ENCODE peak calls at places on chromosomes 4 and X, in four cellular contexts. B, X, H and D are unnamed samples.

GRCh38 chr4:138182838-138183426 is 59.2 kb downstream of the SLC7A11 start:
- DNase-seq in B (no peak), X (peak), H (peak), D (peak)

GRCh38 chr4:47061435-47061834 is 30.1 kb downstream of the GABRB1 start:
- DNase-seq in H (no peak), B (no peak), X (no peak), D (no peak)

GRCh38 chrX:119790977-119791436 is 423 bp downstream of the RPL39 start:
- DNase-seq in H (peak), B (no peak), X (peak), D (peak)

GRCh38 chr4:31657859-31658258 is 937.7 kb downstream of the PCDH7 start:
- DNase-seq in H (no peak), B (no peak), X (no peak), D (no peak)

GRCh38 chrX:151982217-151982616 is 7.7 kb upstream of the GABRE start:
- DNase-seq in X (peak), B (no peak), H (peak), D (no peak)

GRCh38 chr4:29908276-29908675 is 811.9 kb upstream of the PCDH7 start:
- DNase-seq in X (no peak), H (no peak), B (no peak), D (no peak)

GRCh38 chrX:1609759-1610158 is 5.1 kb upstream of the ASMT start:
- DNase-seq in B (no peak), X (no peak), H (no peak), D (no peak)

GRCh38 chr4:152729466-152729865 is 49.7 kb upstream of the TMEM154 start:
- DNase-seq in X (no peak), H (no peak), B (no peak), D (no peak)

GRCh38 chr4:14749910-14750309 is 252.4 kb upstream of the CPEB2 start:
- DNase-seq in B (no peak), X (no peak), H (no peak), D (no peak)

GRCh38 chr4:149101649-149102048 is 659.4 kb upstream of the NR3C2 start:
- DNase-seq in B (no peak), H (no peak), X (no peak), D (no peak)

GRCh38 chrX:12162420-12162819 is 24.1 kb downstream of the FRMPD4 start:
- DNase-seq in H (no peak), B (no peak), X (no peak), D (no peak)

GRCh38 chr4:64192731-64193412 is 216.4 kb downstream of the TECRL start:
- DNase-seq in B (no peak), H (no peak), X (no peak), D (no peak)

GRCh38 chr4:74499986-74500781 is 55.2 kb downstream of the AREG start:
- DNase-seq in B (no peak), X (no peak), H (no peak), D (no peak)

GRCh38 chr4:106255195-106255594 is 60.8 kb downstream of the TBCK start:
- DNase-seq in X (no peak), B (no peak), H (no peak), D (no peak)

GRCh38 chr4:85102606-85103005 is 136.1 kb upstream of the WDFY3 start:
- DNase-seq in B (no peak), H (no peak), X (no peak), D (no peak)

GRCh38 chr4:83358410-83358809 is 23.8 kb upstream of the HPSE start:
- DNase-seq in B (no peak), X (peak), H (peak), D (no peak)

GRCh38 chrX:123087326-123087725 is 96.8 kb upstream of the GRIA3 start:
- DNase-seq in B (no peak), X (no peak), H (peak), D (no peak)

GRCh38 chrX:38166478-38167083 is 54.1 kb downstream of the SRPX start:
- DNase-seq in H (peak), B (no peak), X (peak), D (peak)

GRCh38 chrX:776529-777230 is 146.1 kb downstream of the SHOX start:
- DNase-seq in X (no peak), B (no peak), H (no peak), D (no peak)

GRCh38 chrX:39709364-39709763 is 388.4 kb downstream of the BCOR start:
- DNase-seq in B (no peak), H (no peak), X (no peak), D (no peak)

GRCh38 chrX:39704590-39704989 is 393.2 kb downstream of the BCOR start:
- DNase-seq in B (no peak), X (no peak), H (peak), D (no peak)

GRCh38 chrX:39703307-39703706 is 394.5 kb downstream of the BCOR start:
- DNase-seq in H (no peak), X (no peak), B (no peak), D (no peak)

GRCh38 chrX:39705299-39705698 is 392.5 kb downstream of the BCOR start:
- DNase-seq in B (no peak), X (peak), H (no peak), D (no peak)
- H2AFZ ChIP-seq in B (no peak), X (no peak), H (no peak), D (no peak)

GRCh38 chrX:7052541-7052940 is 95.0 kb upstream of the STS start:
- DNase-seq in H (no peak), B (no peak), X (no peak), D (no peak)
- TF ChIP-seq JUN in H (no peak), B (no peak), X (no peak), D (no peak)

DNA sequence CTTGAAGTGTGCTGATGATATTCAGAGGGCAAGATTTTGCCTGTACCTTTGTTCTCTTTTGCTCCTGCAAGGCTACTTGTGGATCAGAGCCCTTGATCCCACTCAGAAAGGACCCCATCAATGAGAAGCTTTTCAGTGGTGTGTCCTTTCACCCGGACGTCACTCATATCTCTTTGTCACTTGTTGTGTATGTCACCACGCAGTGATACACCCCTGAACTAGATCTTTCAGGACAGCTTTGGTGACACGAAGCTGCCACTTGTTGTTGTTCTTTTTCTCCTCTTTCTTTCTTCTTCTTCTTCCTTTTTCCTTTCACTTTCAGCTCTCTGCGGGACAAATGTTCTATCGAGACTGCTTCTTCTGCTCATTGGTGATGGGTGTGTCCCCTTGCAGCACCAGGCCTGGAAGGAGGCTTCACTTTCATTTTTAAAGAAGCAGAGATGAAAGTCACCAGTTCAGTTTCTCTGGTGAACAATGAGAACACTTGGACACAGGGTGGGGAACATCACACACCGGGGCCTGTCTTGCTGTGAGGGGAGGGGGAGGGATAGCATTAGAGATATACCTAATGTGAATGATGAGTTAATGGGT is 83.6 kb downstream of the NBDY start:
- DNase-seq in X (peak), H (no peak), B (no peak), D (no peak)
- H2AFZ ChIP-seq in X (no peak), H (no peak), B (no peak), D (peak)

DNA sequence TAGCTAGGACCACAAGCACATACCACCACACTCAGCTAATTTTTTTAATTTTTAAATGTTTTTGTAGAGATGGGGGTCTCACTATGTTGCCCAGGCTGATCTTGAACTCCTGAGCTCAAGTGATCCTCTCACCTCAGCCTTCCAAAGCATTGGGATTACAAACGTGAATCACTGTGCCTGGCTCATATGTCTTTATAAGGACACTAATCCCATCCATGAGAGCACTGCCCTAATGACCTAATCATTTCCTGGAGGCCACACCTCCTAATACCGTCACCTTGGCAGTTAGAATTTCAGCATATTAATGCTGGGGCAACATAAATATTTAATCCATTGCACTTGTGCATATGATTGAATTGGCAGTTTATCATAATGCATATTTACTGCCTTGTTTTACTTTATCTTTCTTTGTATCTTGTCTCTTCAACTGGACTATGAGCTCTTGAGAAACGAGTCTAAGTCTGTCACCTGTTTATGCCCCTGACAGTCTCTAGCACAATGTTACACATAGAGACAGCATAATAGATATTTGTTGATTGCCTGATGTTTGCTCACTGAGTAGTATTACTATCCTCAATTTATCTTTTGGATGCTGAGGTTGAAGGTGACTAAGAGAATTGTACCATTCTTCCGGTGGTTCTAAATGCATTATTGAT is 172.0 kb downstream of the AASDH start:
- DNase-seq in X (no peak), B (no peak), H (peak), D (no peak)
- TF ChIP-seq JUN in X (no peak), B (no peak), H (no peak), D (no peak)

GRCh38 chr4:181802207-181802606 is 441.0 kb upstream of the TENM3 start:
- DNase-seq in H (no peak), B (no peak), X (no peak), D (no peak)

GRCh38 chr4:181792641-181793612 is 450.3 kb upstream of the TENM3 start:
- DNase-seq in B (no peak), H (no peak), X (no peak), D (no peak)

GRCh38 chr4:181799670-181800069 is 443.5 kb upstream of the TENM3 start:
- DNase-seq in H (no peak), B (no peak), X (no peak), D (no peak)

DNA sequence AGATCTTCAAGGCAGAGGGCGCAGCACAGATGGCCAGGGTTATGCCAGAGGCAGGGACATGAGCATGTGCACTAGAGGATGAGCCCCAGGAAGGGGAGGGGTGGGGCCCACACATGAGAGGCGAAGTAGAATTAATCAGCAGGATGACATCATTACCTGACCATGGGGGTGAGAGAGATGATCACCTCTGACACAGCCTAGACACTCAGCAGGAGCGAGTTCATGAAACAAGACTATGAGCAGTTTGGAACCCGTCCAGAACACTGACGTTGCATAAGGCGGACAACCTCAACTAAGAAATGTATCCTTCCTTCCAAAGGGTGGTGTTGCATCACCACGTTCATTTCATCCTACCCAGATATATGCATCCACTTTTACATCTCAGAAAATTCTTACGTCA is 446.7 kb upstream of the TENM3 start:
- DNase-seq in B (no peak), H (no peak), X (no peak), D (no peak)
- H2AFZ ChIP-seq in B (no peak), H (no peak), X (no peak), D (no peak)

GRCh38 chrX:77085372-77085771 is 361.8 kb upstream of the FGF16 start:
- DNase-seq in X (peak), H (no peak), B (no peak), D (no peak)

DNA sequence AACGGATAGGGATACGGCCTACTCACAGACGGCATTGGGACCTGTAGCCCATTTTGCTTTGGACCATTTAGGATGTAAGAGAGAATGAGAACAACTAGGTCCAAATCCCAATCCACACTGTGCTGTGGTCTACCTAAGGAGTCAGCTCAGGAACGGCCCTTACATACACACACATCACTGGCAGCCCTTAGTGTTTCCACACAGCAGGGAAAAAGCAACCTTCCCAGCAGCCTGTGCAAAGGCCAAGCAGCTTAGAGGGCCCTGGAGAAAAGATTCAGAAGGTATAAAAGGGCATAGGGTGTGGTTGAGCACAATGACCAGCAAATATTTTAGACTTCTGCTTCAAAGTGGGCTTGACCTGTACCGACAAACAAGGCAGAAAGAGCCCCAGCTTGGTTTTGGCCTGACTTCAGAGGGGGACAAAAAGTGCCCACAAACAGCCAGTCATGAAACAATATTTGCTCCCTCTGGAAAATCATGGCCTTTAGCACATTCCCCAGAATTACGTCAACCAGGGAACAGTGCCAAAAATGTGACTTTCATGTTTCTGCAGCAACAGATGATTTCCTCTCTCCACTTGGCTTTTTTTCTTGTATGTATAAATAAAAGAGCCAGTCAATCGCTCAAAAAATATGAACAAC is 359.5 kb upstream of the FGF16 start:
- DNase-seq in H (peak), X (peak), B (no peak), D (no peak)
- TF ChIP-seq JUN in H (peak), X (peak), B (no peak), D (no peak)

GRCh38 chrX:26915064-26915463 is 548.1 kb downstream of the PPP4R3C start:
- DNase-seq in B (no peak), X (peak), H (no peak), D (no peak)
- H2AFZ ChIP-seq in B (no peak), X (no peak), H (no peak), D (no peak)